ENCODE peak calls at places on chromosomes 7 and 10, in eight cellular contexts. E, Z, R, U, Y, P, Q and S are unnamed samples.

GRCh38 chr10:3961082-3961481 is 176.1 kb upstream of the KLF6 start:
- DNase-seq in E (no peak), Z (no peak), R (no peak), U (no peak), Y (no peak), P (no peak), Q (no peak), S (peak)

GRCh38 chr10:131946321-131946751 is 35.4 kb downstream of the BNIP3 start:
- DNase-seq in E (no peak), Z (peak), R (no peak), U (peak), Y (no peak), P (peak), Q (no peak), S (no peak)

GRCh38 chr10:126455766-126456425 is 67.6 kb upstream of the ADAM12 start:
- DNase-seq in E (no peak), Z (no peak), R (no peak), U (no peak), Y (no peak), P (no peak), Q (no peak), S (no peak)

GRCh38 chr10:4119107-4119506 is 334.1 kb upstream of the KLF6 start:
- DNase-seq in E (no peak), Z (no peak), R (no peak), U (no peak), Y (no peak), P (no peak), Q (no peak), S (no peak)

GRCh38 chr7:132901241-132901640 is 180.6 kb downstream of the CHCHD3 start:
- DNase-seq in E (no peak), Z (no peak), R (no peak), U (no peak), Y (no peak), P (no peak), Q (no peak), S (no peak)

GRCh38 chr10:63012623-63013022 is 120.5 kb upstream of the NRBF2 start:
- DNase-seq in E (no peak), Z (no peak), R (no peak), U (no peak), Y (no peak), P (no peak), Q (no peak), S (no peak)

GRCh38 chr10:31780717-31781116 is 147.9 kb downstream of the ARHGAP12 start:
- DNase-seq in E (no peak), Z (no peak), R (no peak), U (no peak), Y (no peak), P (no peak), Q (no peak), S (no peak)

GRCh38 chr10:114631678-114632417 is 26.2 kb downstream of the ABLIM1 start:
- DNase-seq in E (peak), Z (no peak), R (no peak), U (no peak), Y (no peak), P (no peak), Q (peak), S (peak)

GRCh38 chr7:116025098-116025809 is 5.3 kb downstream of the TFEC start:
- DNase-seq in E (no peak), Z (peak), R (no peak), U (no peak), Y (no peak), P (no peak), Q (no peak), S (no peak)

GRCh38 chr7:7438851-7439250 is 96.8 kb downstream of the COL28A1 start:
- DNase-seq in E (no peak), Z (peak), R (no peak), U (peak), Y (no peak), P (peak), Q (peak), S (no peak)

GRCh38 chr7:44372560-44373417 is 47.4 kb upstream of the CAMK2B start:
- DNase-seq in E (peak), Z (no peak), R (no peak), U (no peak), Y (no peak), P (peak), Q (no peak), S (no peak)

GRCh38 chr7:926061-927030 is 28.1 kb downstream of the ADAP1 start:
- DNase-seq in E (peak), Z (no peak), R (no peak), U (no peak), Y (no peak), P (no peak), Q (no peak), S (no peak)

GRCh38 chr7:102463841-102464576 is 654 bp downstream of the ALKBH4 start:
- DNase-seq in E (no peak), Z (peak), R (no peak), U (no peak), Y (no peak), P (no peak), Q (peak), S (peak)

GRCh38 chr10:34088208-34088794 is 726.8 kb downstream of the PARD3 start:
- DNase-seq in E (no peak), Z (no peak), R (no peak), U (no peak), Y (no peak), P (no peak), Q (no peak), S (no peak)

GRCh38 chr7:781936-782529 is 50.2 kb upstream of the SUN1 start:
- DNase-seq in E (peak), Z (no peak), R (no peak), U (no peak), Y (no peak), P (no peak), Q (no peak), S (no peak)

GRCh38 chr10:79084012-79084971 is 15.5 kb downstream of the ZMIZ1 start:
- DNase-seq in E (peak), Z (peak), R (peak), U (no peak), Y (peak), P (peak), Q (peak), S (peak)

GRCh38 chr10:4671451-4672145 is 154.4 kb upstream of the AKR1E2 start:
- DNase-seq in E (no peak), Z (peak), R (no peak), U (peak), Y (no peak), P (peak), Q (no peak), S (no peak)

GRCh38 chr7:10767771-10768170 is 205.9 kb upstream of the PHF14 start:
- DNase-seq in E (no peak), Z (peak), R (no peak), U (no peak), Y (no peak), P (no peak), Q (no peak), S (no peak)

GRCh38 chr7:66140924-66141323 is 26.3 kb downstream of the CRCP start:
- DNase-seq in E (peak), Z (peak), R (no peak), U (no peak), Y (no peak), P (peak), Q (peak), S (no peak)
- TF ChIP-seq CTCF in E (peak), Z (peak), R (no peak), U (no peak), Y (peak), P (peak), Q (peak), S (no peak)

GRCh38 chr7:149210551-149210950 is 15.2 kb downstream of the ZNF282 start:
- DNase-seq in E (peak), Z (no peak), R (no peak), U (no peak), Y (no peak), P (no peak), Q (no peak), S (no peak)

GRCh38 chr7:149214020-149214720 is 18.8 kb downstream of the ZNF282 start:
- DNase-seq in E (no peak), Z (no peak), R (no peak), U (no peak), Y (no peak), P (no peak), Q (no peak), S (no peak)

GRCh38 chr7:149205690-149206381 is 10.5 kb downstream of the ZNF282 start:
- DNase-seq in E (no peak), Z (no peak), R (no peak), U (no peak), Y (no peak), P (no peak), Q (no peak), S (no peak)

GRCh38 chr7:149207324-149208035 is 12.1 kb downstream of the ZNF282 start:
- DNase-seq in E (peak), Z (no peak), R (no peak), U (no peak), Y (no peak), P (no peak), Q (no peak), S (no peak)

GRCh38 chr7:149209518-149210269 is 14.3 kb downstream of the ZNF282 start:
- DNase-seq in E (peak), Z (peak), R (no peak), U (peak), Y (no peak), P (peak), Q (peak), S (peak)
- TF ChIP-seq CTCF in E (peak), Z (peak), R (no peak), U (peak), Y (no peak), P (peak), Q (peak), S (peak)

DNA sequence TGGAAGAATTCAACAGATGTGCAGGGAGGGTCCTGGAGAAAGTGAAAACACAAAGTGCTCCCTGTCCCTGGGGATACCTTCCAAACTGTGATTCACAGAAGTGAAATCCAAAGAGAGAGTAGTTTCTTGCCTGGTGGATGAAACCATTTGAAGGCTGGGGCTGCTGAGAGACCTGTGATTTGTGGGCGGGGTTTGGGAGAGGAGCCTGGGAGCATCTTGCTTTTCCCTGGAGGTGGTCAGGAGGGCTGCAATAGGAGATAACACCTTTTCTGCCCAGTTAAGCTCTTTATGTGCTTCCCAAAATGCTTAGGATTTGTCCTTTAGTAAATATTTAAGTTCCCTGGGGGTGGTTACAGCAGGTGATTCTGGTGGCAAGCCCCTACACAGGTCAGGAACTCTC is 105.3 kb upstream of the TPK1 start:
- DNase-seq in E (no peak), Z (no peak), R (no peak), U (no peak), Y (no peak), P (no peak), Q (no peak), S (no peak)
- TF ChIP-seq CTCF in E (no peak), Z (no peak), R (no peak), U (no peak), Y (no peak), P (no peak), Q (no peak), S (no peak)

DNA sequence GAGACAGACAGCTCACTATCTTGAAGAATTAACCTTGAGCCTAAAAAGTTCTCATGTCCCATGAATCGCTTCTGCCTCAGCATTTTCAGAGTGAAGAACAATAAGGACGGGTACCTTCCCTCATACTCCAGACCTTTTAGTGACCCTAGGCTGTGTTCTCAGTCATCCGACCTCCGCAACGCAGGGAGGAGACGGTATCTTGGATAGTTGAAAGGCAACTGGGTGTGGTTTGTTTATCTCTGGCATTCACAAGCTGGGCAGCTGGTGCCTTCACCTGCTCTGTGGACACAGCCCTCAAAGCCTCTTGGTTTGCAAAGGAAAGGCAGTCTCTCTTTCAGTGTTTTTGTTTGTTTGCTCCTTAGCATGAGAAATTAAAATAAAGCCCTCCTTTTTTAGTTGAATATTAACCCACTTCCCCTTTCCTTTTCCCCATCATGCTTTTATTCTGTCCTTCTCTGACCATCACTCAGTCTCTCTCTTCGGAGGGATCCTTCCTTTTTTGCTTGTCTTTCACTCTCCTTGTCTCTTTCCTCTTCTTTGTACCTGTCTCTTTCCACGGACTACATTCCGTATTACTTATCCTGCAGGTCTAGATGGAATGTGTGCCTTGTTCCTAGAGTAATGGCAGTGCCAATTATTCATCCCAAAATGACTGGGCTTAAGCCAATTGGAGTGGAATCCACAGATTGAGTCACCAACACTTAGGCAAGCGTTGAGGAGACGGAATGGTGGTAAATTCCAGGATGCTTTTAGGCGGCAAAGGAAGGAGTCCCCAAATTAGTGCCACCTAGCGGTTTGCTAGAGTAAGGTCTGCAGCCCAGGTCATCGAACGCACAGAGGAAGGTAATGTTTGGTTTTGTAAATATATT is 45.8 kb downstream of the PRR15 start:
- DNase-seq in E (no peak), Z (no peak), R (no peak), U (no peak), Y (no peak), P (peak), Q (peak), S (no peak)
- TF ChIP-seq CTCF in E (peak), Z (peak), R (no peak), U (peak), Y (no peak), P (peak), Q (peak), S (no peak)

GRCh38 chr10:15896654-15897053 is 36.3 kb upstream of the MINDY3 start:
- DNase-seq in E (no peak), Z (no peak), R (no peak), U (no peak), Y (no peak), P (no peak), Q (no peak), S (no peak)

GRCh38 chr10:15897282-15897681 is 37.0 kb upstream of the MINDY3 start:
- DNase-seq in E (no peak), Z (peak), R (no peak), U (no peak), Y (no peak), P (peak), Q (no peak), S (no peak)

GRCh38 chr10:15901889-15902288 is 41.6 kb upstream of the MINDY3 start:
- DNase-seq in E (no peak), Z (no peak), R (no peak), U (no peak), Y (no peak), P (no peak), Q (no peak), S (no peak)

DNA sequence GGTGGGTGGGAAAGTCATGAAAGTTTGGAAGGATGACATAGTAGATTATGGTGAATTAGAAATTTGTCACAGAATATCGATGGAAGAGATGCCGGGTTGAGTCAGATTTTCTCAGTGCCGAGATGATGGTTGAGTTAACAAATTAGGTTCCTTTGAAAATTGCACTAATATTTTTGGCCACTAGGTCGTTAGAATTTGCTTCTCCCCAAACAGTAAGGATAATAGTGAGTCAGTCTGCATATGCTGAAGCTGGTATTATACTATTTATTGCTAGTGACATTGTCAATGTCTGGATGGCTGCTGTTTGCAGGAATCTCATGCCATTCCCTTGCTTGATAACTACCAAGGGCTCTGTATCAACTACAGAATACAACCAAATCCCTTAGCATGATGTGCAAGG is 37.7 kb upstream of the MINDY3 start:
- DNase-seq in E (no peak), Z (peak), R (no peak), U (no peak), Y (no peak), P (peak), Q (peak), S (no peak)
- TF ChIP-seq CTCF in E (no peak), Z (peak), R (no peak), U (peak), Y (peak), P (no peak), Q (no peak), S (peak)

DNA sequence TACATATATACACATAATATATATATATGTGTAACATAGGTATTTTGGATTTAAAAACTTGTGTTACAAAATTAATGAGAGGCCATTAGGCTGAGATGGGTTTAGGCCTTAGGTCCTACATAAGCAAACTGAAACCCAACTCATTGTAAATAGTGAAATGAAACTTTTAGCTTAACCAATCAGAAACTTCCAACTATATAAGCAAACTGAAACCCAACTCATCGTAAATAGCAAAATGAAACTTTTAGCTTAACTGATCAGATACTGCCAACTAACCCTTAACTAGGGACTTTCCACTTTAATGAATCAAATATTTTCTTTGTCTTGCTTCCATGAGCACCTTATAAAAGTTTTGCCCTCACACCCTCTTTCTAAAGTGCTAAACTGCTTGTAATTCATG is 17.3 kb upstream of the SAMD9L start:
- DNase-seq in E (no peak), Z (no peak), R (no peak), U (no peak), Y (no peak), P (no peak), Q (no peak), S (no peak)
- TF ChIP-seq CTCF in E (no peak), Z (no peak), R (no peak), U (no peak), Y (no peak), P (no peak), Q (no peak), S (no peak)

GRCh38 chr10:69742928-69743602 is 58.6 kb upstream of the COL13A1 start:
- DNase-seq in E (no peak), Z (peak), R (no peak), U (no peak), Y (no peak), P (peak), Q (peak), S (peak)
- TF ChIP-seq CTCF in E (peak), Z (peak), R (no peak), U (no peak), Y (peak), P (peak), Q (peak), S (peak)